ENCODE peak calls at places on chromosomes 11 and 22, in five cellular contexts. O, Q, S, L and U are unnamed samples.

GRCh38 chr11:106468091-106468490 is 390.6 kb downstream of the AASDHPPT start:
- DNase-seq in Q (no peak), S (no peak), L (no peak), O (no peak), U (no peak)

GRCh38 chr11:91880660-91881059 is 344.0 kb upstream of the FAT3 start:
- DNase-seq in Q (no peak), S (no peak), L (no peak), O (no peak), U (no peak)

GRCh38 chr11:10770626-10771254 is 19.7 kb downstream of the CTR9 start:
- DNase-seq in L (peak; percentile 47), Q (no peak), S (no peak), O (peak; percentile 20), U (peak; percentile 29)

GRCh38 chr11:57379732-57380131 is 1.2 kb downstream of the PRG3 start:
- DNase-seq in Q (no peak), O (no peak), S (no peak), L (no peak), U (no peak)

GRCh38 chr11:127919206-127920000 is 668.0 kb downstream of the ETS1 start:
- DNase-seq in O (peak; percentile 95), Q (no peak), S (no peak), L (no peak), U (no peak)

GRCh38 chr22:39518124-39518786 is 2.1 kb upstream of the ATF4 start:
- DNase-seq in O (no peak), S (no peak), Q (no peak), L (no peak), U (no peak)

GRCh38 chr22:41197808-41198585 is 7.1 kb upstream of the L3MBTL2 start:
- DNase-seq in O (no peak), S (no peak), L (peak; percentile 51), Q (no peak), U (peak; percentile 56)

GRCh38 chr22:17862646-17863181 is 88.4 kb upstream of the BID start:
- DNase-seq in O (peak; percentile 80), Q (no peak), S (no peak), L (no peak), U (no peak)

GRCh38 chr11:46827995-46828394 is 18.1 kb downstream of the CKAP5 start:
- DNase-seq in L (no peak), Q (no peak), S (no peak), O (no peak), U (no peak)

GRCh38 chr22:25054943-25055511 is 102.5 kb downstream of the KIAA1671 start:
- DNase-seq in S (peak; percentile 57), Q (no peak), L (peak; percentile 86), O (no peak), U (no peak)

GRCh38 chr22:27978317-27978716 is 59.3 kb upstream of the PITPNB start:
- DNase-seq in L (no peak), O (no peak), S (no peak), Q (no peak), U (no peak)

GRCh38 chr11:44774736-44775135 is 48.0 kb downstream of the TSPAN18 start:
- DNase-seq in L (no peak), S (no peak), O (no peak), Q (no peak), U (no peak)

GRCh38 chr22:37009490-37009889 is 9.8 kb downstream of the TST start:
- DNase-seq in L (no peak), O (no peak), Q (no peak), S (no peak), U (no peak)

GRCh38 chr22:44597616-44598015 is 99.6 kb upstream of the RTL6 start:
- DNase-seq in S (no peak), Q (no peak), L (no peak), O (no peak), U (no peak)

GRCh38 chr22:36373258-36373579 is 14.5 kb downstream of the MYH9 start:
- DNase-seq in Q (peak; percentile 72), L (no peak), S (no peak), O (no peak), U (no peak)

GRCh38 chr11:119012629-119013170 is 5.4 kb downstream of the RPS25 start:
- DNase-seq in Q (no peak), L (no peak), S (no peak), O (no peak), U (no peak)

GRCh38 chr22:17411213-17411612 is 42.0 kb downstream of the CECR2 start:
- DNase-seq in Q (no peak), S (no peak), L (no peak), O (no peak), U (no peak)

GRCh38 chr11:18958221-18958910 is 19.2 kb upstream of the MRGPRX1 start:
- DNase-seq in L (no peak), S (no peak), Q (no peak), O (no peak), U (no peak)

GRCh38 chr11:6217722-6218121 is 12.4 kb downstream of the C11orf42 start:
- DNase-seq in L (no peak), S (no peak), Q (no peak), O (no peak), U (no peak)

GRCh38 chr11:112025682-112026081 is 474 bp downstream of the DLAT start:
- DNase-seq in S (no peak), L (peak; percentile 31), Q (no peak), O (peak; percentile 10), U (no peak)

GRCh38 chr22:46972901-46973831 is 210.7 kb downstream of the TBC1D22A start:
- DNase-seq in L (no peak), O (no peak), Q (no peak), S (no peak), U (no peak)

GRCh38 chr22:45922661-45923060 is 54.3 kb downstream of the WNT7B start:
- DNase-seq in Q (no peak), O (no peak), L (no peak), S (no peak), U (no peak)

GRCh38 chr11:2558861-2559526 is 114.2 kb downstream of the KCNQ1 start:
- DNase-seq in S (no peak), O (no peak), L (no peak), Q (no peak), U (peak; percentile 4)

GRCh38 chr11:115578275-115578674 is 74.1 kb upstream of the CADM1 start:
- DNase-seq in S (no peak), Q (no peak), L (no peak), O (no peak), U (no peak)

GRCh38 chr22:32531955-32532818 is 57.6 kb downstream of the FBXO7 start:
- DNase-seq in L (peak; percentile 18), S (peak; percentile 86), O (peak; percentile 84), Q (no peak), U (peak; percentile 51)

GRCh38 chr11:118145285-118146227 is 7.1 kb downstream of the SCN4B start:
- DNase-seq in S (peak; percentile 70), O (peak; percentile 89), L (peak; percentile 91), Q (peak; percentile 94), U (peak; percentile 96)

GRCh38 chr22:35328472-35328885 is 28.8 kb downstream of the TOM1 start:
- DNase-seq in Q (no peak), O (no peak), S (no peak), L (no peak), U (no peak)

GRCh38 chr22:50010676-50011446 is 1.7 kb downstream of the IL17REL start:
- DNase-seq in O (no peak), Q (no peak), S (no peak), L (no peak), U (peak; percentile 9)

GRCh38 chr11:120877746-120878365 is 146.0 kb upstream of the TBCEL start:
- DNase-seq in L (no peak), S (no peak), O (no peak), Q (no peak), U (no peak)

GRCh38 chr11:2534131-2534956 is 89.5 kb downstream of the KCNQ1 start:
- DNase-seq in L (peak; percentile 65), O (peak; percentile 37), S (no peak), Q (no peak), U (peak; percentile 7)

GRCh38 chr22:38338772-38339379 is 21.6 kb upstream of the CSNK1E start:
- DNase-seq in Q (no peak), S (no peak), L (no peak), O (no peak), U (peak; percentile 1)

GRCh38 chr11:61027141-61027840 is 55.8 kb downstream of the CD6 start:
- DNase-seq in L (no peak), Q (no peak), S (no peak), O (no peak), U (no peak)

GRCh38 chr11:86671386-86672006 is 920 bp downstream of the ME3 start:
- DNase-seq in Q (peak; percentile 87), O (no peak), S (peak; percentile 37), L (peak; percentile 45), U (peak; percentile 82)

GRCh38 chr22:41909290-41910049 is 5.4 kb downstream of the SHISA8 start:
- DNase-seq in Q (no peak), L (no peak), S (no peak), O (no peak), U (no peak)

GRCh38 chr11:113667801-113668200 is 38.3 kb downstream of the TMPRSS5 start:
- DNase-seq in S (no peak), Q (no peak), L (no peak), O (no peak), U (no peak)

GRCh38 chr11:64542172-64543125 is 48.6 kb upstream of the SLC22A12 start:
- DNase-seq in O (peak; percentile 80), Q (peak; percentile 64), L (no peak), S (no peak), U (no peak)

GRCh38 chr11:129066229-129066628 is 123.6 kb upstream of the TP53AIP1 start:
- DNase-seq in S (no peak), L (no peak), O (no peak), Q (no peak), U (no peak)

GRCh38 chr11:129067454-129067853 is 124.7 kb downstream of the ARHGAP32 start:
- DNase-seq in Q (no peak), S (no peak), L (no peak), O (peak; percentile 23), U (no peak)

GRCh38 chr11:129056916-129057315 is 114.2 kb upstream of the TP53AIP1 start:
- DNase-seq in O (no peak), S (no peak), L (no peak), Q (no peak), U (no peak)

GRCh38 chr11:129063118-129063517 is 120.4 kb upstream of the TP53AIP1 start:
- DNase-seq in Q (no peak), O (no peak), S (no peak), L (no peak), U (no peak)

GRCh38 chr11:129061466-129062194 is 119.0 kb upstream of the TP53AIP1 start:
- DNase-seq in O (peak; percentile 88), S (no peak), L (no peak), Q (no peak), U (no peak)
- H3K4me3 ChIP-seq in O (no peak overlapping the region), S (no peak overlapping the region), L (no peak overlapping the region), Q (no peak overlapping the region), U (no peak overlapping the region)

GRCh38 chr11:69996451-69996850 is 81.7 kb upstream of the ANO1 start:
- DNase-seq in S (no peak), L (no peak), Q (no peak), O (no peak), U (no peak)
- H3K27me3 ChIP-seq in S (no peaks in the 10 kb centered on the region), L (no peaks in the 10 kb centered on the region), Q (no peaks in the 10 kb centered on the region), O (no peaks in the 10 kb centered on the region), U (no peaks in the 10 kb centered on the region)

GRCh38 chr11:16603245-16603644 is 135.2 kb upstream of the C11orf58 start:
- DNase-seq in L (no peak), Q (no peak), O (no peak), S (no peak), U (no peak)
- H3K4me3 ChIP-seq in L (no peak overlapping the region), Q (no peak overlapping the region), O (no peak overlapping the region), S (no peak overlapping the region), U (no peak overlapping the region)

GRCh38 chr11:31821235-31821764 is 10.2 kb upstream of the PAX6 start:
- DNase-seq in S (no peak), L (no peak), Q (no peak), O (no peak), U (no peak)
- H3K27me3 ChIP-seq in S (peaks cover 6% of the 10 kb centered on the region), L (no peaks in the 10 kb centered on the region), Q (peaks cover 78% of the 10 kb centered on the region), O (peaks cover 85% of the 10 kb centered on the region), U (peaks cover 100% of the 10 kb centered on the region)